ENCODE peak calls at places on chromosomes 13 and 19, in eight cellular contexts. One of them, this sample, is unnamed.
A peak's percentile ranks its signal among the peaks of the same experiment; 100 is the strongest.

GRCh38 chr19:57212109-57212508 is 18.7 kb upstream of the AURKC start:
- DNase-seq in MM.1S: no peak
- DNase-seq in PC-9: no peak
- DNase-seq in GM23338: no peak
- DNase-seq in hepatocyte: no peak
- DNase-seq in PC-3: peak; percentile 16
- DNase-seq in HCT116: no peak
- DNase-seq in SK-N-SH: no peak
- DNase-seq in this sample: no peak

GRCh38 chr13:33543631-33544030 is 258.1 kb upstream of the STARD13 start:
- DNase-seq in GM23338: peak; percentile 32
- DNase-seq in PC-3: peak; percentile 8
- DNase-seq in HCT116: no peak
- DNase-seq in PC-9: no peak
- DNase-seq in hepatocyte: peak; percentile 18
- DNase-seq in MM.1S: peak; percentile 17
- DNase-seq in SK-N-SH: no peak
- DNase-seq in this sample: peak; percentile 39

GRCh38 chr19:34513767-34514166 is 32.2 kb downstream of the WTIP start:
- DNase-seq in HCT116: no peak
- DNase-seq in PC-9: no peak
- DNase-seq in hepatocyte: no peak
- DNase-seq in GM23338: no peak
- DNase-seq in MM.1S: no peak
- DNase-seq in PC-3: no peak
- DNase-seq in SK-N-SH: no peak
- DNase-seq in this sample: no peak

GRCh38 chr13:42553098-42554046 is 20.6 kb upstream of the TNFSF11 start:
- DNase-seq in PC-9: no peak
- DNase-seq in GM23338: no peak
- DNase-seq in HCT116: no peak
- DNase-seq in MM.1S: no peak
- DNase-seq in hepatocyte: peak; percentile 56
- DNase-seq in PC-3: peak; percentile 76
- DNase-seq in SK-N-SH: no peak
- DNase-seq in this sample: no peak

GRCh38 chr19:39247701-39248664 is 673 bp downstream of the IFNL4 start:
- DNase-seq in MM.1S: no peak
- DNase-seq in SK-N-SH: no peak
- DNase-seq in PC-3: no peak
- DNase-seq in PC-9: no peak
- DNase-seq in hepatocyte: peak; percentile 53
- DNase-seq in GM23338: peak; percentile 60
- DNase-seq in HCT116: no peak
- DNase-seq in this sample: no peak

GRCh38 chr19:49847731-49848696 is 2.9 kb upstream of the PTOV1 start:
- DNase-seq in SK-N-SH: no peak
- DNase-seq in hepatocyte: no peak
- DNase-seq in GM23338: no peak
- DNase-seq in HCT116: peak; percentile 46
- DNase-seq in PC-9: no peak
- DNase-seq in MM.1S: no peak
- DNase-seq in PC-3: peak; percentile 95
- DNase-seq in this sample: no peak

GRCh38 chr19:16160943-16161560 is 12.3 kb downstream of the CIB3 start:
- DNase-seq in HCT116: peak; percentile 95
- DNase-seq in MM.1S: no peak
- DNase-seq in SK-N-SH: no peak
- DNase-seq in GM23338: no peak
- DNase-seq in PC-9: peak; percentile 49
- DNase-seq in PC-3: peak; percentile 98
- DNase-seq in hepatocyte: peak; percentile 43
- DNase-seq in this sample: no peak

GRCh38 chr13:110187501-110188161 is 119.3 kb downstream of the COL4A1 start:
- DNase-seq in MM.1S: no peak
- DNase-seq in hepatocyte: peak; percentile 70
- DNase-seq in GM23338: no peak
- DNase-seq in SK-N-SH: peak; percentile 44
- DNase-seq in PC-9: no peak
- DNase-seq in HCT116: no peak
- DNase-seq in PC-3: peak; percentile 79
- DNase-seq in this sample: no peak

GRCh38 chr13:113106666-113107065 is 1.1 kb downstream of the F7 start:
- DNase-seq in SK-N-SH: no peak
- DNase-seq in PC-9: no peak
- DNase-seq in PC-3: no peak
- DNase-seq in hepatocyte: no peak
- DNase-seq in MM.1S: no peak
- DNase-seq in GM23338: no peak
- DNase-seq in HCT116: no peak
- DNase-seq in this sample: no peak

GRCh38 chr13:50893211-50893852 is 16.3 kb upstream of the RNASEH2B start:
- DNase-seq in HCT116: no peak
- DNase-seq in SK-N-SH: peak; percentile 59
- DNase-seq in hepatocyte: no peak
- DNase-seq in MM.1S: peak; percentile 80
- DNase-seq in PC-9: no peak
- DNase-seq in PC-3: no peak
- DNase-seq in GM23338: peak; percentile 46
- DNase-seq in this sample: peak; percentile 93

GRCh38 chr19:54707932-54708331 is 16.3 kb upstream of the KIR3DL3 start:
- DNase-seq in SK-N-SH: no peak
- DNase-seq in hepatocyte: no peak
- DNase-seq in GM23338: no peak
- DNase-seq in HCT116: no peak
- DNase-seq in PC-9: no peak
- DNase-seq in PC-3: no peak
- DNase-seq in MM.1S: peak; percentile 50
- DNase-seq in this sample: peak; percentile 9

GRCh38 chr19:52200044-52200443 is 10.2 kb downstream of the PPP2R1A start:
- DNase-seq in HCT116: no peak
- DNase-seq in MM.1S: no peak
- DNase-seq in PC-9: no peak
- DNase-seq in hepatocyte: no peak
- DNase-seq in PC-3: peak; percentile 25
- DNase-seq in GM23338: no peak
- DNase-seq in SK-N-SH: no peak
- DNase-seq in this sample: no peak

GRCh38 chr13:45500492-45501174 is 35.9 kb downstream of the COG3 start:
- DNase-seq in PC-9: peak; percentile 14
- DNase-seq in PC-3: peak; percentile 80
- DNase-seq in SK-N-SH: no peak
- DNase-seq in hepatocyte: no peak
- DNase-seq in GM23338: no peak
- DNase-seq in MM.1S: no peak
- DNase-seq in HCT116: peak; percentile 63
- DNase-seq in this sample: no peak

GRCh38 chr19:46309056-46309455 is 12.2 kb downstream of the HIF3A start:
- DNase-seq in PC-3: no peak
- DNase-seq in SK-N-SH: no peak
- DNase-seq in PC-9: no peak
- DNase-seq in GM23338: no peak
- DNase-seq in MM.1S: no peak
- DNase-seq in hepatocyte: no peak
- DNase-seq in HCT116: no peak
- DNase-seq in this sample: no peak

GRCh38 chr13:35791191-35791902 is 314.9 kb upstream of the MAB21L1 start:
- DNase-seq in MM.1S: no peak
- DNase-seq in HCT116: no peak
- DNase-seq in PC-9: no peak
- DNase-seq in SK-N-SH: no peak
- DNase-seq in PC-3: peak; percentile 60
- DNase-seq in hepatocyte: no peak
- DNase-seq in GM23338: no peak
- DNase-seq in this sample: no peak

GRCh38 chr19:53900191-53900860 is 8.8 kb upstream of the CACNG7 start:
- DNase-seq in GM23338: no peak
- DNase-seq in HCT116: no peak
- DNase-seq in PC-3: no peak
- DNase-seq in MM.1S: no peak
- DNase-seq in SK-N-SH: no peak
- DNase-seq in hepatocyte: peak; percentile 1
- DNase-seq in PC-9: no peak
- DNase-seq in this sample: no peak

GRCh38 chr19:58059003-58059671 is at the start of gene ZNF135:
- DNase-seq in HCT116: no peak
- DNase-seq in SK-N-SH: peak; percentile 90
- DNase-seq in MM.1S: no peak
- DNase-seq in hepatocyte: peak; percentile 95
- DNase-seq in PC-9: no peak
- DNase-seq in PC-3: no peak
- DNase-seq in GM23338: peak; percentile 94
- DNase-seq in this sample: no peak

GRCh38 chr19:30795727-30796126 is 423.5 kb downstream of the ZNF536 start:
- DNase-seq in hepatocyte: no peak
- DNase-seq in PC-3: no peak
- DNase-seq in GM23338: no peak
- DNase-seq in SK-N-SH: no peak
- DNase-seq in MM.1S: no peak
- DNase-seq in HCT116: no peak
- DNase-seq in PC-9: no peak
- DNase-seq in this sample: no peak

GRCh38 chr13:73215807-73216206 is 157.0 kb downstream of the KLF5 start:
- DNase-seq in PC-9: peak; percentile 36
- DNase-seq in HCT116: no peak
- DNase-seq in hepatocyte: no peak
- DNase-seq in MM.1S: no peak
- DNase-seq in GM23338: no peak
- DNase-seq in SK-N-SH: no peak
- DNase-seq in PC-3: no peak
- DNase-seq in this sample: no peak

GRCh38 chr13:82439159-82439904 is 1442.9 kb downstream of the SLITRK1 start:
- DNase-seq in hepatocyte: no peak
- DNase-seq in HCT116: no peak
- DNase-seq in MM.1S: no peak
- DNase-seq in PC-3: no peak
- DNase-seq in GM23338: no peak
- DNase-seq in PC-9: no peak
- DNase-seq in SK-N-SH: no peak
- DNase-seq in this sample: no peak

DNA sequence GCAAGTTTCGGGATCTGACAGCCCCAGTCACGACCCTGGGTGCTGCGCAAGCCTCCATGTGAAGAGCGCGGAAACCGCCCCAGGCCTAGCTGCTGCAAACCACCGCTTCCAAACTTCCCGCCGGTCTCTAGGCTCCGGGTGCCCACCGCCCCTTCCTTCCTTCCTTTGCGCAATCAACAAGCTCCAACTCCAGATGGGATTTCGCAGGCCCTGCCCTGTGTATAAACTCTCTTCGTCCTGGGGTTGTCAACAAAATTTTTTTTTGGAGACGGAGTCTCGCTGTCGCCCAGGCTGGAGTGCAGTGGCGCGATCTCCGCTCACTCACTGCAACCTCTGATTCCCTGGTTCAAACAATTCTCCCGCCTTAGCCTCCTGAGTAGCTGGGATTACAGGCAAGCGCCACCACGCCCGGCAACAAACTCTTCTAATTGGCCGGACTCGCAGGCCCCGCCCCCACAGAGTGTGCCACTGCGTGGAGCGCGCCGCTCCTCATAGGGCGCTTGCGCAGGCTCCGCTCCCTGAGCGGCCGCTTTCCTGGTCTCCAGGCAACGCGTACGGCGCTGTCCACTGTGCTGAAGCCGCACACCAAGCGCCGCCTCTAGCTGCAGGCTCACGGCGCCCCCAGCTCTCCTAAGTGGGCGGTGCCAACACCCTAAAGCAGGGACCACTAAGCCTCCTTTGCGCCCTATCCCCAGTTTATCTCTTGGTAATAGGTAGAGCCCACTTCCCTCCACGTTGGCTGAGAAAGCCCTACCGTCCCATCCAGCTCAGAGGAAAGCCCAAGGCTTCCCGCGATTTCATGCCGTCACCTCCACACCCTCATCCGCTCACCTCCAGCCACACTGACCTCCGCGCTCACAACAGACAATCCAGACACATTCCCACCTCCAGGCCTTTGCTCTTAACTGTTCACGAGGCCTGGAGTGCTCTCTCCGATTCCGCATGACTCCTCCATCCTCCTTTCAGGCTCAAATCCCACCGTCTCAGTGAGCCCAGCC is 5.5 kb upstream of the QTRT1 start:
- DNase-seq in PC-9: peak; percentile 91
- DNase-seq in HCT116: peak; percentile 86
- DNase-seq in SK-N-SH: peak; percentile 95
- DNase-seq in PC-3: peak; percentile 97
- DNase-seq in hepatocyte: peak; percentile 99
- DNase-seq in MM.1S: peak; percentile 96
- DNase-seq in GM23338: peak; percentile 99
- DNase-seq in this sample: peak; percentile 78
- H3K27ac ChIP-seq in PC-9: no peak overlapping the region
- H3K27ac ChIP-seq in HCT116: peak overlapping the region; percentile 22
- H3K27ac ChIP-seq in SK-N-SH: no peak overlapping the region
- H3K27ac ChIP-seq in PC-3: no peak overlapping the region
- H3K27ac ChIP-seq in hepatocyte: no peak overlapping the region
- H3K27ac ChIP-seq in MM.1S: no peak overlapping the region
- H3K27ac ChIP-seq in GM23338: peak overlapping the region; percentile 89
- H3K27ac ChIP-seq in this sample: no peak overlapping the region

GRCh38 chr19:2680808-2681207 is 21.7 kb downstream of the GNG7 start:
- DNase-seq in PC-3: no peak
- DNase-seq in MM.1S: no peak
- DNase-seq in GM23338: no peak
- DNase-seq in hepatocyte: no peak
- DNase-seq in HCT116: no peak
- DNase-seq in SK-N-SH: no peak
- DNase-seq in PC-9: no peak
- DNase-seq in this sample: peak; percentile 92
- TF ChIP-seq CTCF in PC-3: no peak
- TF ChIP-seq CTCF in MM.1S: no peak
- TF ChIP-seq CTCF in GM23338: no peak
- TF ChIP-seq CTCF in hepatocyte: no peak
- TF ChIP-seq CTCF in HCT116: no peak
- TF ChIP-seq CTCF in SK-N-SH: no peak
- TF ChIP-seq CTCF in PC-9: no peak
- TF ChIP-seq CTCF in this sample: no peak

GRCh38 chr19:47581605-47582319 is 8.8 kb upstream of the ZNF541 start:
- DNase-seq in HCT116: no peak
- DNase-seq in GM23338: no peak
- DNase-seq in hepatocyte: no peak
- DNase-seq in SK-N-SH: no peak
- DNase-seq in PC-3: peak; percentile 86
- DNase-seq in PC-9: peak; percentile 84
- DNase-seq in MM.1S: no peak
- DNase-seq in this sample: no peak

GRCh38 chr19:47582320-47582909 is 9.5 kb upstream of the ZNF541 start:
- DNase-seq in MM.1S: no peak
- DNase-seq in PC-9: no peak
- DNase-seq in PC-3: no peak
- DNase-seq in SK-N-SH: no peak
- DNase-seq in GM23338: no peak
- DNase-seq in HCT116: no peak
- DNase-seq in hepatocyte: no peak
- DNase-seq in this sample: no peak

GRCh38 chr19:47580397-47580796 is 7.4 kb upstream of the ZNF541 start:
- DNase-seq in hepatocyte: no peak
- DNase-seq in HCT116: no peak
- DNase-seq in PC-9: no peak
- DNase-seq in PC-3: no peak
- DNase-seq in MM.1S: no peak
- DNase-seq in SK-N-SH: no peak
- DNase-seq in GM23338: no peak
- DNase-seq in this sample: no peak
- H3K9me2 ChIP-seq in hepatocyte: no peaks in the 10 kb centered on the region
- H3K9me2 ChIP-seq in HCT116: no peaks in the 10 kb centered on the region
- H3K9me2 ChIP-seq in PC-9: no peaks in the 10 kb centered on the region
- H3K9me2 ChIP-seq in PC-3: no peaks in the 10 kb centered on the region
- H3K9me2 ChIP-seq in MM.1S: no peaks in the 10 kb centered on the region
- H3K9me2 ChIP-seq in SK-N-SH: no peaks in the 10 kb centered on the region
- H3K9me2 ChIP-seq in GM23338: no peaks in the 10 kb centered on the region
- H3K9me2 ChIP-seq in this sample: no peaks in the 10 kb centered on the region

GRCh38 chr19:29662278-29662603 is 3.0 kb upstream of the PLEKHF1 start:
- DNase-seq in PC-9: no peak
- DNase-seq in PC-3: no peak
- DNase-seq in MM.1S: no peak
- DNase-seq in GM23338: no peak
- DNase-seq in SK-N-SH: no peak
- DNase-seq in HCT116: no peak
- DNase-seq in hepatocyte: no peak
- DNase-seq in this sample: no peak
- H3K27ac ChIP-seq in PC-9: peak overlapping the region; percentile 94
- H3K27ac ChIP-seq in PC-3: peak overlapping the region; percentile 94
- H3K27ac ChIP-seq in MM.1S: no peak overlapping the region
- H3K27ac ChIP-seq in GM23338: no peak overlapping the region
- H3K27ac ChIP-seq in SK-N-SH: peak overlapping the region; percentile 84
- H3K27ac ChIP-seq in HCT116: peak overlapping the region; percentile 24
- H3K27ac ChIP-seq in hepatocyte: peak overlapping the region; percentile 79
- H3K27ac ChIP-seq in this sample: no peak overlapping the region

This sample was measured in OCI-LY7.